ENCODE peak calls at places on chromosomes 7 and 10, in ten cellular contexts. One of them, this sample, is unnamed. For H3K27me3, the result is how much of the 10 kb centered on the place peaks cover.

GRCh38 chr7:81111358-81111757 is 192.5 kb upstream of the SEMA3C start:
- DNase-seq in HL-60: no peak
- DNase-seq in esophagus squamous epithelium: no peak
- DNase-seq in spleen: no peak
- DNase-seq in tibial nerve: no peak
- DNase-seq in heart right ventricle: no peak
- DNase-seq in GM12878: no peak
- DNase-seq in breast epithelium: no peak
- DNase-seq in brain microvascular endothelial cell: peak
- DNase-seq in CD4-positive, alpha-beta T cell: no peak
- DNase-seq in this sample: peak

GRCh38 chr7:6530626-6531491 is 20.4 kb downstream of the GRID2IP start:
- DNase-seq in HL-60: no peak
- DNase-seq in esophagus squamous epithelium: no peak
- DNase-seq in spleen: peak
- DNase-seq in tibial nerve: no peak
- DNase-seq in heart right ventricle: no peak
- DNase-seq in GM12878: no peak
- DNase-seq in breast epithelium: no peak
- DNase-seq in brain microvascular endothelial cell: no peak
- DNase-seq in CD4-positive, alpha-beta T cell: peak
- DNase-seq in this sample: no peak

GRCh38 chr7:110253083-110253482 is 837.8 kb upstream of the LRRN3 start:
- DNase-seq in HL-60: no peak
- DNase-seq in esophagus squamous epithelium: no peak
- DNase-seq in spleen: no peak
- DNase-seq in tibial nerve: no peak
- DNase-seq in heart right ventricle: no peak
- DNase-seq in GM12878: no peak
- DNase-seq in breast epithelium: no peak
- DNase-seq in brain microvascular endothelial cell: no peak
- DNase-seq in CD4-positive, alpha-beta T cell: no peak
- DNase-seq in this sample: no peak

GRCh38 chr7:128091106-128091505 is 59.9 kb upstream of the LRRC4 start:
- DNase-seq in HL-60: no peak
- DNase-seq in esophagus squamous epithelium: no peak
- DNase-seq in spleen: no peak
- DNase-seq in tibial nerve: no peak
- DNase-seq in heart right ventricle: no peak
- DNase-seq in GM12878: no peak
- DNase-seq in breast epithelium: no peak
- DNase-seq in brain microvascular endothelial cell: no peak
- DNase-seq in CD4-positive, alpha-beta T cell: no peak
- DNase-seq in this sample: no peak

GRCh38 chr7:121745856-121746255 is 127.1 kb upstream of the PTPRZ1 start:
- DNase-seq in HL-60: no peak
- DNase-seq in esophagus squamous epithelium: no peak
- DNase-seq in spleen: no peak
- DNase-seq in tibial nerve: no peak
- DNase-seq in heart right ventricle: no peak
- DNase-seq in GM12878: no peak
- DNase-seq in breast epithelium: no peak
- DNase-seq in brain microvascular endothelial cell: no peak
- DNase-seq in CD4-positive, alpha-beta T cell: no peak
- DNase-seq in this sample: no peak

GRCh38 chr7:2837476-2837875 is 6.6 kb downstream of the GNA12 start:
- DNase-seq in HL-60: no peak
- DNase-seq in esophagus squamous epithelium: no peak
- DNase-seq in spleen: no peak
- DNase-seq in tibial nerve: no peak
- DNase-seq in heart right ventricle: no peak
- DNase-seq in GM12878: no peak
- DNase-seq in breast epithelium: no peak
- DNase-seq in brain microvascular endothelial cell: no peak
- DNase-seq in CD4-positive, alpha-beta T cell: no peak
- DNase-seq in this sample: no peak

GRCh38 chr10:132291826-132292225 is 15.9 kb downstream of the STK32C start:
- DNase-seq in HL-60: no peak
- DNase-seq in esophagus squamous epithelium: no peak
- DNase-seq in spleen: peak
- DNase-seq in tibial nerve: no peak
- DNase-seq in heart right ventricle: no peak
- DNase-seq in GM12878: no peak
- DNase-seq in breast epithelium: no peak
- DNase-seq in brain microvascular endothelial cell: no peak
- DNase-seq in CD4-positive, alpha-beta T cell: no peak
- DNase-seq in this sample: no peak

GRCh38 chr10:133465191-133465949 is 11.6 kb downstream of the SCART1 start:
- DNase-seq in HL-60: no peak
- DNase-seq in esophagus squamous epithelium: no peak
- DNase-seq in spleen: no peak
- DNase-seq in tibial nerve: no peak
- DNase-seq in heart right ventricle: no peak
- DNase-seq in GM12878: no peak
- DNase-seq in breast epithelium: no peak
- DNase-seq in brain microvascular endothelial cell: no peak
- DNase-seq in CD4-positive, alpha-beta T cell: no peak
- DNase-seq in this sample: no peak

GRCh38 chr7:22277375-22277774 is 79.6 kb downstream of the RAPGEF5 start:
- DNase-seq in HL-60: no peak
- DNase-seq in esophagus squamous epithelium: no peak
- DNase-seq in spleen: no peak
- DNase-seq in tibial nerve: no peak
- DNase-seq in heart right ventricle: no peak
- DNase-seq in GM12878: no peak
- DNase-seq in breast epithelium: no peak
- DNase-seq in brain microvascular endothelial cell: no peak
- DNase-seq in CD4-positive, alpha-beta T cell: no peak
- DNase-seq in this sample: no peak

GRCh38 chr7:82600601-82601000 is 157.0 kb upstream of the CACNA2D1 start:
- DNase-seq in HL-60: no peak
- DNase-seq in esophagus squamous epithelium: no peak
- DNase-seq in spleen: no peak
- DNase-seq in tibial nerve: no peak
- DNase-seq in heart right ventricle: no peak
- DNase-seq in GM12878: no peak
- DNase-seq in breast epithelium: no peak
- DNase-seq in brain microvascular endothelial cell: no peak
- DNase-seq in CD4-positive, alpha-beta T cell: no peak
- DNase-seq in this sample: no peak
- TF ChIP-seq CTCF in HL-60: no peak
- TF ChIP-seq CTCF in esophagus squamous epithelium: no peak
- TF ChIP-seq CTCF in spleen: no peak
- TF ChIP-seq CTCF in tibial nerve: no peak
- TF ChIP-seq CTCF in heart right ventricle: no peak
- TF ChIP-seq CTCF in GM12878: no peak
- TF ChIP-seq CTCF in breast epithelium: no peak
- TF ChIP-seq CTCF in brain microvascular endothelial cell: peak
- TF ChIP-seq CTCF in CD4-positive, alpha-beta T cell: no peak
- TF ChIP-seq CTCF in this sample: peak

GRCh38 chr10:13862541-13863233 is 275.9 kb downstream of the PRPF18 start:
- DNase-seq in HL-60: no peak
- DNase-seq in esophagus squamous epithelium: no peak
- DNase-seq in spleen: no peak
- DNase-seq in tibial nerve: no peak
- DNase-seq in heart right ventricle: no peak
- DNase-seq in GM12878: no peak
- DNase-seq in breast epithelium: no peak
- DNase-seq in brain microvascular endothelial cell: no peak
- DNase-seq in CD4-positive, alpha-beta T cell: no peak
- DNase-seq in this sample: no peak

GRCh38 chr10:13867822-13868221 is 281.1 kb downstream of the PRPF18 start:
- DNase-seq in HL-60: no peak
- DNase-seq in esophagus squamous epithelium: no peak
- DNase-seq in spleen: no peak
- DNase-seq in tibial nerve: no peak
- DNase-seq in heart right ventricle: no peak
- DNase-seq in GM12878: no peak
- DNase-seq in breast epithelium: no peak
- DNase-seq in brain microvascular endothelial cell: no peak
- DNase-seq in CD4-positive, alpha-beta T cell: no peak
- DNase-seq in this sample: no peak

GRCh38 chr10:13868528-13869294 is 281.9 kb downstream of the PRPF18 start:
- DNase-seq in HL-60: no peak
- DNase-seq in esophagus squamous epithelium: no peak
- DNase-seq in spleen: no peak
- DNase-seq in tibial nerve: no peak
- DNase-seq in heart right ventricle: no peak
- DNase-seq in GM12878: no peak
- DNase-seq in breast epithelium: no peak
- DNase-seq in brain microvascular endothelial cell: no peak
- DNase-seq in CD4-positive, alpha-beta T cell: no peak
- DNase-seq in this sample: no peak

GRCh38 chr10:13869295-13869664 is 282.5 kb downstream of the PRPF18 start:
- DNase-seq in HL-60: no peak
- DNase-seq in esophagus squamous epithelium: no peak
- DNase-seq in spleen: no peak
- DNase-seq in tibial nerve: no peak
- DNase-seq in heart right ventricle: no peak
- DNase-seq in GM12878: no peak
- DNase-seq in breast epithelium: no peak
- DNase-seq in brain microvascular endothelial cell: no peak
- DNase-seq in CD4-positive, alpha-beta T cell: no peak
- DNase-seq in this sample: no peak

DNA sequence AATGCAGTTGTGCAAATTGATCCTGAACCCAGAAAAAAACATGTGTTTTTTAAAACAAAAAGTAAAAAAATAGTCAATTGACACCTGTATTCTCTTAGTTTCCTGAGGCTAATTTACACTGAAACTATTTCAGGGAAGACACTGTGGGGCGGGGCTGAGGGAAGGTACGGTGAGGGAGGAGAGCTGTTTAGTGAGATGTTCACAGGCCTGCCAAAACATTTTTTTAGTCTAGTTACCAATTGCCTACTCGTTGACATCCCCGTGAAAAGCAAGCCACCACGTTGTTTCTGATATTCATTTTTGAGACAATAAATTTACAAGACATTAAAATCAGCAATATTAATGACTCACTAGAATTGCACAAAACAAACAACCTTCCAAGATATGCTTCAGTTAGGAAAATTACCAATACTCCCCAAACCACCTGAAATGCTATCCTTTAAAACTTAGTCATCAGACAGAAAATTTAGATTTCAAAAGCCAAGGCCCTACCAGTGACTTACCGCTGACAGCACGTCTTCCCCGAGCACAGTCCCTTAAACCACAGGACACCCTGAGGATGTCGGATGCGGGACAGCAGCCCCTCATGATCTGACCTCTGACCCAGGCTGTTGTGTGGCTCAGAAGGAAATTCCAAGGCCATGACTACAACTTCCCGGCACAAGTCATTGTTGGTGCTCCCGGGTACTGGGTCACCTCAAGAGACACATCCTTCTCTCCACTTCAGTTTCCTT is 279.2 kb downstream of the PRPF18 start:
- DNase-seq in HL-60: no peak
- DNase-seq in esophagus squamous epithelium: no peak
- DNase-seq in spleen: no peak
- DNase-seq in tibial nerve: no peak
- DNase-seq in heart right ventricle: peak
- DNase-seq in GM12878: no peak
- DNase-seq in breast epithelium: no peak
- DNase-seq in brain microvascular endothelial cell: peak
- DNase-seq in CD4-positive, alpha-beta T cell: no peak
- DNase-seq in this sample: no peak
- H3K27ac ChIP-seq in HL-60: no peak
- H3K27ac ChIP-seq in esophagus squamous epithelium: no peak
- H3K27ac ChIP-seq in spleen: peak
- H3K27ac ChIP-seq in tibial nerve: peak
- H3K27ac ChIP-seq in heart right ventricle: peak
- H3K27ac ChIP-seq in GM12878: no peak
- H3K27ac ChIP-seq in breast epithelium: no peak
- H3K27ac ChIP-seq in brain microvascular endothelial cell: peak
- H3K27ac ChIP-seq in CD4-positive, alpha-beta T cell: no peak
- H3K27ac ChIP-seq in this sample: peak

DNA sequence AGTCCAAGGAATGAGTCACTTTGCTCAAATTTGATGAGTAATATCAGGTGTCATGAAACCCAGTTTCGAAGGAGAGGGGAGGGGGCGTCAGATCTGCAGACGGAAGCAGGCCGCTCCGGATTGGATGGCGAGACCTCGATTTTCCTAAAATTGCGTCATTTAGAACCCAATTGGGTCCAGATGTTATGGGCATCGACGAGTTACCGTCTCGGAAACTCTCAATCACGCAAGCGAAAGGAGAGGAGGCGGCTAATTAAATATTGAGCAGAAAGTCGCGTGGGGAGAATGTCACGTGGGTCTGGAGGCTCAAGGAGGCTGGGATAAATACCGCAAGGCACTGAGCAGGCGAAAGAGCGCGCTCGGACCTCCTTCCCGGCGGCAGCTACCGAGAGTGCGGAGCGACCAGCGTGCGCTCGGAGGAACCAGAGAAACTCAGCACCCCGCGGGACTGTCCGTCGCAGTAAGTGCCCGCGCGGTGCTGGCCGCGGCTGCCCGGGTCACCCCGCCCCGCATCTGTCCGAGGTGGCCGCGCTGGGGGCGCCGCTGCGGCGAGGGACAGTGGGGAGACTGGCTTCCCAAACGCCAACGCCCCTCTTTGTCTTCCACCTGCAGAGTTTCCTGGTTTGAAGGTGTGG is at the start of gene TAC1:
- DNase-seq in HL-60: no peak
- DNase-seq in esophagus squamous epithelium: no peak
- DNase-seq in spleen: no peak
- DNase-seq in tibial nerve: peak
- DNase-seq in heart right ventricle: no peak
- DNase-seq in GM12878: no peak
- DNase-seq in breast epithelium: no peak
- DNase-seq in brain microvascular endothelial cell: no peak
- DNase-seq in CD4-positive, alpha-beta T cell: no peak
- DNase-seq in this sample: no peak
- H3K27me3 ChIP-seq in HL-60: under half
- H3K27me3 ChIP-seq in esophagus squamous epithelium: under half
- H3K27me3 ChIP-seq in spleen: under half
- H3K27me3 ChIP-seq in tibial nerve: under half
- H3K27me3 ChIP-seq in heart right ventricle: half or more
- H3K27me3 ChIP-seq in GM12878: under half
- H3K27me3 ChIP-seq in breast epithelium: under half
- H3K27me3 ChIP-seq in brain microvascular endothelial cell: under half
- H3K27me3 ChIP-seq in CD4-positive, alpha-beta T cell: half or more
- H3K27me3 ChIP-seq in this sample: under half

DNA sequence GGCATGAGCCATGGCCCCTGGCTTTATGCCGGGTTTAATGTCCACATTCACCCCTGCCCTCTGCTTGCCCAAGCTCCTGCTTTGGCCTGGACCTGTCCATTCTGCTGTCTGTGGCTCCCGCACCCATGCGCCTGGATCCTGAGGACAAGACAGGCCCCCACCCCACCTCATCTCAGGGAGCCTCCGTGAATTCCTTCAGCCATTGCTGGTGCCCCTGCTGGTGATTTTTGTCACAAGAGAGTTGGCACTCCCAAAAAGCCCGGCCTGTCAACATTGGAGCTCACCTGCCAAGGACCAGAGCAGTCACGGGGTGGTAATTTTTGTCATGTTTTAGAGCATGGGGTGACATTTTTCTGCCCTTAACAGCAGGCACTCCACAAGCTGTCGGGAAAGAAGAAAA is 127.5 kb upstream of the PLXNA4 start:
- DNase-seq in HL-60: no peak
- DNase-seq in esophagus squamous epithelium: no peak
- DNase-seq in spleen: no peak
- DNase-seq in tibial nerve: no peak
- DNase-seq in heart right ventricle: no peak
- DNase-seq in GM12878: no peak
- DNase-seq in breast epithelium: no peak
- DNase-seq in brain microvascular endothelial cell: no peak
- DNase-seq in CD4-positive, alpha-beta T cell: no peak
- DNase-seq in this sample: no peak
- TF ChIP-seq CTCF in HL-60: no peak
- TF ChIP-seq CTCF in esophagus squamous epithelium: no peak
- TF ChIP-seq CTCF in spleen: no peak
- TF ChIP-seq CTCF in tibial nerve: no peak
- TF ChIP-seq CTCF in heart right ventricle: no peak
- TF ChIP-seq CTCF in GM12878: no peak
- TF ChIP-seq CTCF in breast epithelium: no peak
- TF ChIP-seq CTCF in brain microvascular endothelial cell: no peak
- TF ChIP-seq CTCF in CD4-positive, alpha-beta T cell: no peak
- TF ChIP-seq CTCF in this sample: no peak

This sample was measured in AG04450.